ENCODE peak calls at places on chromosomes 11 and 22, in four cellular contexts. I, F, H and S are unnamed samples.

GRCh38 chr22:26573026-26573662 is 16.8 kb downstream of the TPST2 start:
- DNase-seq in I (no peak), F (peak; percentile 71), H (peak; percentile 56), S (no peak)

GRCh38 chr11:88383446-88383845 is 45.9 kb upstream of the CTSC start:
- DNase-seq in I (no peak), F (no peak), H (no peak), S (no peak)

GRCh38 chr11:28838741-28839140 is 730.6 kb downstream of the METTL15 start:
- DNase-seq in I (no peak), F (peak; percentile 61), H (no peak), S (no peak)

GRCh38 chr22:35539910-35540599 is 576 bp upstream of the RASD2 start:
- DNase-seq in I (no peak), F (peak; percentile 47), H (no peak), S (peak; percentile 53)

GRCh38 chr11:111735262-111736116 is 30.7 kb downstream of the PPP2R1B start:
- DNase-seq in I (no peak), F (peak; percentile 98), H (peak; percentile 63), S (no peak)

GRCh38 chr11:77823775-77824174 is 2.8 kb downstream of the AAMDC start:
- DNase-seq in I (no peak), F (peak; percentile 71), H (no peak), S (no peak)

GRCh38 chr11:117618273-117618672 is 178.7 kb downstream of the DSCAML1 start:
- DNase-seq in I (no peak), F (no peak), H (no peak), S (no peak)

GRCh38 chr11:35357893-35358292 is 61.5 kb downstream of the SLC1A2 start:
- DNase-seq in I (no peak), F (no peak), H (no peak), S (no peak)

GRCh38 chr22:19827341-19828034 is 27.2 kb downstream of the GNB1L start:
- DNase-seq in I (no peak), F (no peak), H (no peak), S (no peak)

GRCh38 chr11:13262096-13262495 is 15.5 kb upstream of the BMAL1 start:
- DNase-seq in I (no peak), F (peak; percentile 27), H (no peak), S (no peak)

GRCh38 chr22:39101226-39101625 is 4.2 kb downstream of the APOBEC3H start:
- DNase-seq in I (no peak), F (no peak), H (no peak), S (no peak)

GRCh38 chr11:44747836-44748235 is 21.1 kb downstream of the TSPAN18 start:
- DNase-seq in I (no peak), F (no peak), H (no peak), S (no peak)

GRCh38 chr22:27752771-27753170 is 48.8 kb downstream of the MN1 start:
- DNase-seq in I (no peak), F (peak; percentile 45), H (no peak), S (no peak)

GRCh38 chr11:121451178-121451981 is 734 bp upstream of the SORL1 start:
- DNase-seq in I (no peak), F (no peak), H (no peak), S (no peak)

GRCh38 chr11:129733384-129733783 is 82.3 kb upstream of the TMEM45B start:
- DNase-seq in I (no peak), F (no peak), H (no peak), S (no peak)

GRCh38 chr11:33801821-33802413 is 27.6 kb upstream of the FBXO3 start:
- DNase-seq in I (peak; percentile 5), F (no peak), H (no peak), S (no peak)

GRCh38 chr11:2200536-2200935 is 28.9 kb upstream of the TH start:
- DNase-seq in I (no peak), F (no peak), H (no peak), S (no peak)

GRCh38 chr11:105151936-105152554 is 12.5 kb upstream of the CARD18 start:
- DNase-seq in I (no peak), F (peak; percentile 44), H (no peak), S (no peak)

GRCh38 chr11:8810331-8811301 is 100.4 kb upstream of the AKIP1 start:
- DNase-seq in I (no peak), F (peak; percentile 85), H (peak; percentile 74), S (no peak)

GRCh38 chr11:721913-722811 is 16.1 kb downstream of the EPS8L2 start:
- DNase-seq in I (no peak), F (no peak), H (no peak), S (no peak)

GRCh38 chr11:81377418-81377817 is 1356.2 kb downstream of the FAM181B start:
- DNase-seq in I (no peak), F (no peak), H (no peak), S (no peak)

GRCh38 chr22:42683599-42684283 is 34.5 kb upstream of the CYB5R3 start:
- DNase-seq in I (no peak), F (peak; percentile 54), H (no peak), S (no peak)

GRCh38 chr11:55571828-55572227 is at the start of gene OR4C16:
- DNase-seq in I (no peak), F (no peak), H (no peak), S (no peak)
- H3K9me3 ChIP-seq in I (no peaks in the 10 kb centered on the region), F (peaks cover 5% of the 10 kb centered on the region), H (peaks cover 3% of the 10 kb centered on the region), S (no peaks in the 10 kb centered on the region)

DNA sequence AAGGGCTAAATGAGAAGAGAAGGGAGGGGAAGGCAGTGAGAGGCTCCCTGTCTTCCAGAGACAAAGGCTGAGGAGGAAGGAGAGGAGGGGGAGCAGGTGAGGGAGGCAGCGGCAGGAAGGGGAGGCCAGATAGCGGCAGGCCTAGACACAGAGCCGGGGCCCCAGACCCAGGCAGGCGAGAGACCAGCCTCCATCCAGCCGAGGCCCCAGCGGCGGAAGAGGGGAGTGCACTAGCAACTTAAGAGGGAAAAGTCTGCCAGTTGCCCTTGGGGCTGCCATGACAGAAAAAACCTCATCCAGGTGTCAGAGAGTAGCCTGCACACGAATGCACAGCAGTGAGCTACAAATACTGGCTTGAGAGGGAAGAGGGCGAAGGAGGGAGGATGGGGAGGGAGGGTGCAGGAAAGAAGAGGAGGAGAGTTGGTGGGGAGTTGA is 46.7 kb downstream of the IGLL1 start:
- DNase-seq in I (no peak), F (peak; percentile 61), H (no peak), S (no peak)
- H3K9me3 ChIP-seq in I (no peaks in the 10 kb centered on the region), F (no peaks in the 10 kb centered on the region), H (no peaks in the 10 kb centered on the region), S (no peaks in the 10 kb centered on the region)

GRCh38 chr11:103078710-103079109 is 13.2 kb downstream of the DCUN1D5 start:
- DNase-seq in I (no peak), F (no peak), H (no peak), S (no peak)

GRCh38 chr11:103077553-103077952 is 14.4 kb downstream of the DCUN1D5 start:
- DNase-seq in I (no peak), F (no peak), H (no peak), S (no peak)

DNA sequence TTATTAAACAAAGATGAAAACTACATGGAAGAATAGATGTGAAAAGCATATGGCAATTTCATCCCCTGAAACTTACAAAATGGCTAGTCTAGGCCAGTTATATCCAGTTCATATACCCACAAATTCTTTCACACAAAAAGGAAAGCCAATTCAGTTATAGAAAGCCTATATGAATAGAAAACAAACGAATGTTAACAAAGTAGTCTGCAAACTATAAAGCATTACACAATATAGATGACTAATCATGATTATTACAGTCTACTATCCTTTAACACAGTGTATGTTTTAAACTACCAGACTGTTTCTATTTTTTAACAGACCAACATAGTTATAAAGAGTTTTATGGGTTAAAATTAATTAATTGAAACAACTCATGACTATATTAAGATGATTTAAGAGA is 12.1 kb downstream of the DCUN1D5 start:
- DNase-seq in I (no peak), F (peak; percentile 28), H (no peak), S (no peak)
- H3K9me3 ChIP-seq in I (no peaks in the 10 kb centered on the region), F (no peaks in the 10 kb centered on the region), H (peaks cover 2% of the 10 kb centered on the region), S (no peaks in the 10 kb centered on the region)

GRCh38 chr11:17574141-17574798 is 27.2 kb downstream of the OTOG start:
- DNase-seq in I (no peak), F (no peak), H (no peak), S (no peak)
- H3K9me3 ChIP-seq in I (no peaks in the 10 kb centered on the region), F (no peaks in the 10 kb centered on the region), H (peaks cover 1% of the 10 kb centered on the region), S (no peaks in the 10 kb centered on the region)

GRCh38 chr11:12112150-12112520 is 1.7 kb downstream of the MICAL2 start:
- DNase-seq in I (no peak), F (no peak), H (no peak), S (no peak)
- H3K9me3 ChIP-seq in I (no peaks in the 10 kb centered on the region), F (no peaks in the 10 kb centered on the region), H (no peaks in the 10 kb centered on the region), S (no peaks in the 10 kb centered on the region)